ENCODE peak calls at places on chromosomes 1 and 21, in four cellular contexts. H is IMR-90, Z is neuronal stem cell, M is mesenchymal stem cell. V is an unnamed sample.

GRCh38 chr1:168328965-168329364 is 48.3 kb downstream of the TBX19 start:
- DNase-seq in Z (no peak), M (no peak), H (no peak), V (no peak)

GRCh38 chr1:186896211-186896610 is 67.5 kb downstream of the PLA2G4A start:
- DNase-seq in H (peak), M (no peak), Z (no peak), V (no peak)

GRCh38 chr1:1434131-1434811 is 1.2 kb upstream of the VWA1 start:
- DNase-seq in M (no peak), Z (no peak), H (no peak), V (peak)

GRCh38 chr1:55005351-55006140 is 6.8 kb downstream of the BSND start:
- DNase-seq in M (no peak), H (no peak), Z (no peak), V (no peak)

GRCh38 chr21:46455575-46456385 is 2.9 kb upstream of the DIP2A start:
- DNase-seq in Z (no peak), H (peak), M (peak), V (peak)

GRCh38 chr1:227729881-227730629 is 5.0 kb downstream of the JMJD4 start:
- DNase-seq in M (peak), Z (peak), H (peak), V (peak)

GRCh38 chr1:240797050-240797449 is 185.1 kb upstream of the GREM2 start:
- DNase-seq in Z (no peak), M (no peak), H (peak), V (peak)

GRCh38 chr1:203281851-203282661 is 23.3 kb upstream of the BTG2 start:
- DNase-seq in M (no peak), Z (no peak), H (no peak), V (no peak)

GRCh38 chr1:233443040-233443439 is 115.5 kb downstream of the MAP3K21 start:
- DNase-seq in H (no peak), Z (no peak), M (no peak), V (no peak)

GRCh38 chr1:160428655-160429054 is 28.3 kb downstream of the VANGL2 start:
- DNase-seq in H (peak), Z (no peak), M (peak), V (peak)

GRCh38 chr1:234836045-234836681 is 226.2 kb upstream of the IRF2BP2 start:
- DNase-seq in Z (no peak), H (no peak), M (no peak), V (no peak)

GRCh38 chr1:233656032-233656620 is 42.2 kb downstream of the KCNK1 start:
- DNase-seq in M (no peak), Z (no peak), H (no peak), V (no peak)

GRCh38 chr1:65310078-65310587 is 790 bp downstream of the DNAJC6 start:
- DNase-seq in H (no peak), M (no peak), Z (no peak), V (peak)

DNA sequence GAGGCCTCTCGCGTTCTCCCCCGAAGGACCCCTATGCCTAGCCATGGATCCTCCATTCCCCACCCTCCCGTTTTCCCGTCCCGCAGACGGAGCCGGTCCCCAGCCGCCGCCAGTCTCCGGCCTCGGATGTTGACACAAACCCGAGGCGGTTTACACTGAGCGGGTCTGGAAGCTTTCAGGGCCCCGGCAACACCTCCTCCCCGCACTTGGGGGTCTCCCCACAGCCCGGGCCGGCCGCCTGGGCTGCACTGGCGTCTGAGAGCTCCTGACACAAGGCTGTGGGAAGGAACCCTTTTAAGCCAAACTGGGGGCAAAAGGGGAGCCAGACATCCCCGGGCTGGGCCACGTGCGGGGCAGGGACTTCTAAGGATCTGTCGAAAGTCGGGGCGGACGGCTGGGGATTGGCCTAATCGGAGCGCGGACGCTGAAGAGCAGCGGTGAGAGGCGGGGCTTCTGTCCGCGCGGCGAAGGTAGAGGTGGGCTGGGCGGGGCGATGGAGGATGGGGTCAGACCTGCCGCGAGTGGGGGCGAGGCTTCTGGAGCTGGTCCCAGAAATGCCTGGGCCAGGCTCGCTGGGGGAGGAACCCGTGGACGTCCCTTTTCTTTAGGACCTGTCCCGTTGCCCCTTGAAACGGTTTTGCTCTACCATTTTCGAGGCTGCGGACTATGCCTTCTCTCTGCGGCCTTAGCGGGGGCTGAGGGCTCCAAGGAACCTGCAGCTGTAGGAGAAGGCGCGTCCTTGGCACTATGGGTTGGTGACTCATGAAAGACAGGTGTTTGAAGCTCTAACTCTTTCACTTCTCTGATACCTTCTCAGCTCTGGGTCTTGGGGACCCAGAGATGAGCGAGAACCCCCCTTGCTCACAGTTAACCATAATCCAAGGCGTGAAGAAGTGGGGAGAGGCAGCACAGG is 1.2 kb upstream of the HPCAL4 start:
- DNase-seq in H (no peak), Z (no peak), M (no peak), V (peak)
- H3K4me2 ChIP-seq in H (no peak), Z (peak), M (no peak), V (no peak)

DNA sequence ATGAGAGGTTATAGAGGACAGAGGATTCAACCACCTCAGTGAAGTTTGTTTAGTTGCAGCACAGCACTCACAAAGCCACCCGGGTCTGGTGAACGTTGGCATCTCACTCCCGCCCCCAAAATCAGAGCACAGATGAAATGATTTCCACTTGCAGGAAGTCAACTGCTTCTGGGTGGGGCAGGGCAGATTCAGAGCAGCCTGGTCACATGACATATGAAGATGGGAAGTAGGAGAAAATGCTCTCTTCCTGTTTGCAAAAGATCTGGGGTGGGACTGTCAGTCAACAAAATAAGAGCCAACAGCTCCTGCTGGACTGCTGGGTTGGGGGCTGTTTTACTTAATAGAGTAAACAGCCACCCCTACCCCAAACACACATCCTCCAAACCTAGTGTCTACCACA is 43.2 kb downstream of the LRRC71 start:
- DNase-seq in M (no peak), Z (no peak), H (no peak), V (no peak)
- H3K9ac ChIP-seq in M (no peak), Z (no peak), H (no peak), V (no peak)

DNA sequence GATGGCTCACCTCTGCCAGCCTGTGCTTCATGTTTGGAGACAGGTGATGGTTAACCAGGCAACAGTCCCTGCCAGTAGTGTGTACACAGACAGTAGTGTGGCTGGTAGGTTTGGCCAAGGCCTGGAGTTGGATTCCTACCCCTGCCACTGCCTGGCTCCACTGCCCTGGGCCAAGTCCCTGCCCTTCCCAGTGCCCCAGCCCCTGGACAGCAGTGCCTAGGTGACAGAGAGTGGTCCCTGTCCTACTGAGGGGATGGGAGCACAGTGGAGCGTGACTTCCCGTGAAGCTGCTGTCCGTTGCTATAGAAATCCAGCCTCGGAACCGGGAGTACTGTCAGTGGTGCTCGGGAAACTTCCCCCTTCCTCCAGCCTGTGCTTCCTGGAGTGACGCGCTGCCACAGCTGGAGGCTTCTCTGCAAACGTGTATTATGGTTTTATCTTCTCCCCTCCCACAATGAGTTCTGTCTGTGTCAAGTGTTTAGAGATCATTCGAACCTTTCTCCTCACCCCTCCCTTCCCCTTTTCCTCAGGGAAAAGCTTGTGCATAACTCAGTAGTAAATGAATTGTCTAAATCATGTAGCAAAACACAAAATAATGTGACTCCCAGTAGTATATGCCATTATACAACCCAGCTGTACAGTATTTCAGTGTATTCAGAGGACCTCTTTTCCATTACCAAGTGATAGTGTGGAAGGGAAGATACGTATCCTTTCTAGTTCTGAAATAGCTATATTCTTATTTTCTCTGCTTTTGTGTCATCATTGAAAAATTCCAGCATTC is 73.4 kb downstream of the GALNT2 start:
- DNase-seq in Z (no peak), M (peak), H (peak), V (no peak)
- H3K18ac ChIP-seq in Z (no peak), M (peak), H (peak), V (no peak)

DNA sequence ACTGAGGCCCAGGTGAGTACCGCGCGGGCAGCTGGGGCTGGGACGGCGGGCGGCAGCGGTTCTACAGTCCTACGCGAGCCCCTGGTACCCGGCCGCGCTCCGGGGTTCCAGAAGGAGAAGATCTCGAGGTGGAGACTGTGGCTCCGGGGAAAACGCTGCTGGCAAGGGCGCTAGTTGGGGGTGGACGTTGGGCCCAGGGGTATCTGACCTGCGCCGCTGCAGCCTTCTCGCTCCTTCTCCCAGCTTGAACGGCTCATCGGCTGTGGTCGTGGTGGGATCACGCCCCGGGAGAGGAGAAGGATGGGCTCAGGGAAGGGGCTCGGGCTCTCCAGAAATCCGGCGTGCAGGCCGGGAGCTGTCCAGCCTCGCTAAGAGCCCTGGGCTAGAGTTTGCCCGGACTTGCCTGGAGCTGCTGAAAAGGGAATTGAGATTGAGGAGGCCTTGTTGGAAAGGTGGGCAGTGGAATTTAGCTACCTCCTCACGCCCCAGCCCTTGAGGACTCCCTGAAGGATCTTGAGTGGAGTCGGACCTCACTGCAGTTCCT is 1.1 kb upstream of the POU3F1 start:
- DNase-seq in Z (no peak), M (peak), H (peak), V (peak)
- H3K4me2 ChIP-seq in Z (peak), M (peak), H (peak), V (peak)

GRCh38 chr1:113768916-113769598 is 9.8 kb upstream of the PHTF1 start:
- DNase-seq in H (no peak), Z (peak), M (no peak), V (no peak)
- H3K9ac ChIP-seq in H (no peak), Z (no peak), M (no peak), V (no peak)

GRCh38 chr1:18926315-18927081 is 24.1 kb upstream of the ALDH4A1 start:
- DNase-seq in Z (no peak), H (peak), M (peak), V (peak)
- H3K18ac ChIP-seq in Z (peak), H (peak), M (peak), V (no peak)

GRCh38 chr1:154669464-154670282 is 61.7 kb upstream of the ADAR start:
- DNase-seq in Z (peak), M (peak), H (peak), V (peak)
- H3K4me2 ChIP-seq in Z (no peak), M (no peak), H (no peak), V (no peak)